ENCODE peak calls at places on chromosomes 7 and 10, in five cellular contexts. V, N, H, U and S are unnamed samples.

GRCh38 chr7:30838008-30838407 is 66.8 kb downstream of the MINDY4 start:
- DNase-seq in H (no peak), V (no peak), U (no peak), N (no peak), S (no peak)

GRCh38 chr10:12534824-12535223 is 185.5 kb downstream of the CAMK1D start:
- DNase-seq in H (no peak), U (no peak), V (no peak), N (no peak), S (no peak)

GRCh38 chr10:8054498-8055407 is at the start of gene GATA3:
- DNase-seq in V (peak; percentile 79), U (no peak), H (no peak), N (peak; percentile 78), S (no peak)

GRCh38 chr10:70513848-70514309 is 35.3 kb downstream of the PALD1 start:
- DNase-seq in H (peak; percentile 51), V (no peak), N (no peak), U (no peak), S (no peak)

GRCh38 chr10:46547331-46547880 is 9.1 kb downstream of the GPRIN2 start:
- DNase-seq in H (no peak), V (no peak), U (no peak), N (peak; percentile 41), S (no peak)

GRCh38 chr10:26832960-26833359 is 27.8 kb downstream of the ABI1 start:
- DNase-seq in V (no peak), U (no peak), N (no peak), H (no peak), S (no peak)

GRCh38 chr10:31322647-31323046 is 3.6 kb downstream of the ZEB1 start:
- DNase-seq in V (peak; percentile 27), N (no peak), H (no peak), U (no peak), S (no peak)

GRCh38 chr7:79454325-79454960 is 976 bp upstream of the MAGI2 start:
- DNase-seq in U (no peak), H (no peak), N (peak; percentile 50), V (no peak), S (no peak)

GRCh38 chr7:111091623-111092370 is 870 bp downstream of the LRRN3 start:
- DNase-seq in H (no peak), N (no peak), V (no peak), U (no peak), S (no peak)

GRCh38 chr10:21078410-21079329 is 181.6 kb upstream of the NEBL start:
- DNase-seq in N (peak; percentile 56), V (no peak), U (peak; percentile 41), H (no peak), S (peak; percentile 60)

GRCh38 chr7:99232082-99232770 is 24.3 kb upstream of the KPNA7 start:
- DNase-seq in U (no peak), H (no peak), V (no peak), N (no peak), S (no peak)

GRCh38 chr10:116470768-116471415 is 43.2 kb downstream of the PNLIPRP3 start:
- DNase-seq in V (no peak), H (no peak), N (no peak), U (no peak), S (no peak)

GRCh38 chr10:75398630-75399460 is 2.7 kb downstream of the ZNF503 start:
- DNase-seq in H (no peak), U (no peak), N (peak; percentile 59), V (no peak), S (no peak)

GRCh38 chr10:79244068-79244442 is 103.2 kb upstream of the PPIF start:
- DNase-seq in V (no peak), H (no peak), N (no peak), U (no peak), S (no peak)

GRCh38 chr10:88545359-88545758 is 37.8 kb downstream of the RNLS start:
- DNase-seq in V (no peak), U (no peak), N (no peak), H (no peak), S (no peak)
- H3K4me1 ChIP-seq in V (no peaks in the 10 kb centered on the region), U (peaks cover 4% of the 10 kb centered on the region), N (peaks cover 7% of the 10 kb centered on the region), H (peaks cover 7% of the 10 kb centered on the region), S (no peaks in the 10 kb centered on the region)

DNA sequence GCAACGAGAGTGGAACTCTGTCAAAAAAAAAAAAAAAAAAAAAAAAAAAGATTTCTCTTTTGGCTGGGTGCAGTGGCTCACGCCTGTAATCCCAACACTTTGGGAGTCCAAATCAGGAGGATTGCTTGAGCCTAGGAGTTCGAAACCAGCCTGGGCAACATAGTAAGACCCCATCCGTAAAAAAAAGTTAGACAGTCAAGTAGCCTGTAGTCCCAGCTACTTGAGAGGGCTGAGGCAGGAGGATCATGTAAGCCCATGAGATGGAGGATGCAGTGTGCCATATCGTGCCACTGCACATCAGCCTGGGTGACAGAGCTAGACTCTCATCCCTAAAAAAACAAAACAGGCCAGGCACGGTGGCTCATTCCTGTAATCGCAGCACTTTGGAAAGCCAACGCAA is 25.2 kb downstream of the PDLIM1 start:
- DNase-seq in N (no peak), U (no peak), H (no peak), V (no peak), S (no peak)
- H3K4me1 ChIP-seq in N (peaks cover 85% of the 10 kb centered on the region), U (peaks cover 13% of the 10 kb centered on the region), H (peaks cover 4% of the 10 kb centered on the region), V (no peaks in the 10 kb centered on the region), S (peaks cover 11% of the 10 kb centered on the region)

GRCh38 chr10:35336921-35337741 is 822 bp downstream of the CCNY start:
- DNase-seq in U (no peak), V (peak; percentile 33), N (peak; percentile 72), H (no peak), S (no peak)
- H3K4me1 ChIP-seq in U (peaks cover 34% of the 10 kb centered on the region), V (peaks cover 42% of the 10 kb centered on the region), N (peaks cover 77% of the 10 kb centered on the region), H (peaks cover 20% of the 10 kb centered on the region), S (no peaks in the 10 kb centered on the region)

DNA sequence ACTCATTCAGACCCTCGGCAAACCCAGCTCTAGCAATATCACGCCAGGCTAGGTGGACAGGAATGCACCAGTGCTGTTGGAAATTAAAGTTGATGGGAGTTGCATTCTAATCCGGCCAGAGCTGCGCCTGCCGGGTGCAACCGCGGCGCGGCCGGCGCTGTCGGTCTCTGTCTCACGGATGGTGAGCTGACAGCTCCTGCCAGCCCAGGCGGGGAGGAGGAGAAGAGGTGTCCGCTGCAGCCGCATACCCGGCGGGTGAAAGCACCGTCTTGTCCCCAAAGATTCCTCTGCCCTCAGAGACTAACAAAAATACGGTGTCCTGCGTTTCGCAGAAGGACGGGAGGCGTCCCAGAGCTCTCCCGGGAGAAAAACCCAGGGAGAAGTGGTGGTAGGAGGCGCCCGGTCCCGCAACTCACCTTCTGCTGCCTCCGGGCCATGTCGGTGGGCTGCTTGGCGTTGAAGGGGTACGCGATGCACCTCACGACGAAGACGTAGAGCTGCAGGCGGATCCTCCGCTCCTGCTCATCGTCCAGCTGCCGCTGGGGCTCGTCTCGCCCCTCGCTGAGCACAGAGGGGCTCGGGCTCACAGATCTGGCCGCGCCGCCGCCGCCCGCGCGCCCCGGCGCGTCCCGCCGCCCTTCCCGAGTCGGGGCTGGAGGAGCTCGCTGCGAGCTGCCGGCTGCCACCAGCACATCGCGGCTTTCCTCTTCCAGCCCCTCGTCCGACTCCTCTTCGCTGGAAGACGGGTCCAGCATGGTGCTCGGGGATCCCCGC is 490 bp downstream of the CADPS2 start:
- DNase-seq in V (no peak), N (peak; percentile 45), U (no peak), H (no peak), S (no peak)
- H3K4me1 ChIP-seq in V (no peaks in the 10 kb centered on the region), N (peaks cover 43% of the 10 kb centered on the region), U (no peaks in the 10 kb centered on the region), H (no peaks in the 10 kb centered on the region), S (peaks cover 2% of the 10 kb centered on the region)

GRCh38 chr10:64537112-64537511 is 1015.9 kb downstream of the REEP3 start:
- DNase-seq in N (no peak), H (no peak), U (no peak), V (no peak), S (no peak)
- H3K4me1 ChIP-seq in N (no peaks in the 10 kb centered on the region), H (no peaks in the 10 kb centered on the region), U (no peaks in the 10 kb centered on the region), V (no peaks in the 10 kb centered on the region), S (no peaks in the 10 kb centered on the region)

GRCh38 chr10:104328916-104329710 is 9.2 kb downstream of the ITPRIP start:
- DNase-seq in N (peak; percentile 63), U (peak; percentile 98), H (no peak), V (peak; percentile 80), S (no peak)
- H3K4me1 ChIP-seq in N (peaks cover 100% of the 10 kb centered on the region), U (peaks cover 96% of the 10 kb centered on the region), H (peaks cover 26% of the 10 kb centered on the region), V (peaks cover 64% of the 10 kb centered on the region), S (peaks cover 31% of the 10 kb centered on the region)

GRCh38 chr10:114635797-114636550 is 22.1 kb downstream of the ABLIM1 start:
- DNase-seq in V (no peak), H (no peak), N (no peak), U (no peak), S (no peak)
- H3K4me1 ChIP-seq in V (peaks cover 6% of the 10 kb centered on the region), H (peaks cover 2% of the 10 kb centered on the region), N (peaks cover 48% of the 10 kb centered on the region), U (peaks cover 81% of the 10 kb centered on the region), S (no peaks in the 10 kb centered on the region)

GRCh38 chr10:110730345-110731055 is 86.4 kb downstream of the RBM20 start:
- DNase-seq in N (no peak), V (no peak), U (no peak), H (no peak), S (no peak)

GRCh38 chr10:110739811-110740271 is 95.7 kb downstream of the RBM20 start:
- DNase-seq in U (no peak), V (no peak), H (no peak), N (no peak), S (no peak)

GRCh38 chr10:110737886-110738634 is 93.9 kb downstream of the RBM20 start:
- DNase-seq in N (no peak), H (no peak), U (no peak), V (no peak), S (no peak)

GRCh38 chr10:110733256-110733952 is 89.3 kb downstream of the RBM20 start:
- DNase-seq in V (no peak), N (no peak), H (no peak), U (no peak), S (no peak)

DNA sequence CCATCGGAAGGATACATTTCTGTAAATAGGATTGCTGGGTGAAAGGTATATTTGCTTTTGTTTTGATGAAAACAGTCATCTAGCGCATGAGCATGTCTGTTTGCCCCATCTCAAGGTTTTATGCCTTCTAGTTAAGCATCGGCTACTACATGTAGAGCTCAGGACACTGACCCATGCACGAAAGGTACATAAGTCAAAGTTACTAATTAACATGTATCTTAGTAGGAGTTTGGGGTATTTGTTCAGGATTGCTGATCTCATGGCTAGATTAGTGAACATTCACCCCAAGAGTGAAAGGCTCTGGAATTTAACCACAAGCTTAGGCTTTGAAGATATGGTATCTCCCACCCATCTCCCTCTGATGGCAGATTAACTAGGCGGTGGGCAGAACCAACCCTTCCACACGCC is 91.5 kb downstream of the RBM20 start:
- DNase-seq in U (no peak), N (no peak), H (no peak), V (no peak), S (no peak)
- H3K4me1 ChIP-seq in U (peaks cover 10% of the 10 kb centered on the region), N (no peaks in the 10 kb centered on the region), H (no peaks in the 10 kb centered on the region), V (no peaks in the 10 kb centered on the region), S (no peaks in the 10 kb centered on the region)

DNA sequence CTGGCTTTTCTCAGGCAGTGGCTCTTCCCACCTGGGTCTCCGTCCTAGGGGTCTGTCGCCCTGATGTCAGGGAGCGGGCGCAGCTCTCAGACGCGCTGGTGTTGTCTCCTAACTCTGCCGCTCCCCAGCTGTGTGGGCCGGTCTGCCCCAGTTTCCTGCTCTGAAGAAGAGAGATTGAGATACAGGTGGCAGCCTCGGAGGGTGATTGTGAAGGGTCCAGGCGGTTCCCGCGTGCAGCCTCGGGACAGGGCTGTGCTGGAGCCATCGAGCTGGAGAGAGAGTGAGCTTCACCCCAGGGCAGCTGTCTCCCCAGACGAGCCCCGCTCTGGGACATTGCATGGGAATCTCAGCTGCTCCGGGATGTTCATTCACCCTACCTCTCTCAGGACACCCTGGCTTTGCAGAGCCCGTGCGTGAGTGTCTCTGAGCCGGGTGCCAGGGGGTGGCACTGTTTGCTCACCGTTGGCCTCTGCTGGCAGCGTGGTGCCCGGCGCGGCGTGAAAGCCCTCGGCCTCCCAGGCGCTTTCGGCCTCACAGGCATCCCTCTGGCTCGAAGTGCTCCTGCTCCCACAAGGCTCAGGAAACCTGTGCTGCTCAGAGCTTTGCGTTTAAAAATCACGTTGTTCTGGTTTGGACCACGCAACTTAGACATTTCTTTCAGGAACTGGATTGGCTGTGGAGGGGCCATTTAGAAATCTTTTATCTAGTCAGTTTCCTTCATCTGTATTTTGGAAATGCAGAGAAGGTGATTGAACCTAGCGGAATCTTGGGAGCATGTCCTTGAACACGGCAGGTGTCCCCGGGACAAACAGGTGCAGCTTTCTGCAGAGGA is 33.8 kb upstream of the ZFAND2A start:
- DNase-seq in U (no peak), V (peak; percentile 37), H (no peak), N (no peak), S (peak; percentile 27)
- H3K4me1 ChIP-seq in U (peaks cover 4% of the 10 kb centered on the region), V (peaks cover 5% of the 10 kb centered on the region), H (no peaks in the 10 kb centered on the region), N (no peaks in the 10 kb centered on the region), S (peaks cover 3% of the 10 kb centered on the region)